ENCODE peak calls at places on chromosomes 11 and 22, in ten cellular contexts. One of them, this sample, is unnamed.

GRCh38 chr11:117861151-117862018 is 15.1 kb downstream of the FXYD6 start:
- DNase-seq in stimulated activated CD4-positive, alpha-beta T cell treated with anti-CD3 and anti-CD28 coated beads, Interleukin-1b, Interleukin-23, amount 100 ng/mL, for 24 hours: no peak
- DNase-seq in ELR: no peak
- DNase-seq in CD8-positive, alpha-beta T cell: peak; percentile 8
- DNase-seq in HEK293T: peak; percentile 69
- DNase-seq in foreskin keratinocyte: no peak
- DNase-seq in amygdala: no peak
- DNase-seq in LoVo: no peak
- DNase-seq in skeletal muscle cell: no peak
- DNase-seq in H9: peak; percentile 96
- DNase-seq in this sample: peak; percentile 93

GRCh38 chr11:69333906-69334305 is 40.0 kb downstream of the MYEOV start:
- DNase-seq in foreskin keratinocyte: no peak
- DNase-seq in skeletal muscle cell: no peak
- DNase-seq in H9: no peak
- DNase-seq in HEK293T: no peak
- DNase-seq in LoVo: no peak
- DNase-seq in stimulated activated CD4-positive, alpha-beta T cell treated with anti-CD3 and anti-CD28 coated beads, Interleukin-1b, Interleukin-23, amount 100 ng/mL, for 24 hours: no peak
- DNase-seq in CD8-positive, alpha-beta T cell: no peak
- DNase-seq in ELR: no peak
- DNase-seq in amygdala: no peak
- DNase-seq in this sample: peak; percentile 38

GRCh38 chr22:28658448-28658847 is 21.2 kb downstream of the TTC28 start:
- DNase-seq in CD8-positive, alpha-beta T cell: no peak
- DNase-seq in ELR: no peak
- DNase-seq in stimulated activated CD4-positive, alpha-beta T cell treated with anti-CD3 and anti-CD28 coated beads, Interleukin-1b, Interleukin-23, amount 100 ng/mL, for 24 hours: no peak
- DNase-seq in H9: no peak
- DNase-seq in LoVo: no peak
- DNase-seq in HEK293T: no peak
- DNase-seq in amygdala: no peak
- DNase-seq in skeletal muscle cell: no peak
- DNase-seq in foreskin keratinocyte: no peak
- DNase-seq in this sample: no peak

GRCh38 chr11:44973634-44974401 is 23.1 kb upstream of the TP53I11 start:
- DNase-seq in CD8-positive, alpha-beta T cell: no peak
- DNase-seq in skeletal muscle cell: no peak
- DNase-seq in amygdala: no peak
- DNase-seq in foreskin keratinocyte: no peak
- DNase-seq in H9: no peak
- DNase-seq in HEK293T: no peak
- DNase-seq in stimulated activated CD4-positive, alpha-beta T cell treated with anti-CD3 and anti-CD28 coated beads, Interleukin-1b, Interleukin-23, amount 100 ng/mL, for 24 hours: no peak
- DNase-seq in LoVo: no peak
- DNase-seq in ELR: no peak
- DNase-seq in this sample: no peak

GRCh38 chr11:131977854-131978253 is 607.4 kb downstream of the NTM start:
- DNase-seq in foreskin keratinocyte: peak; percentile 94
- DNase-seq in amygdala: no peak
- DNase-seq in CD8-positive, alpha-beta T cell: no peak
- DNase-seq in HEK293T: no peak
- DNase-seq in LoVo: no peak
- DNase-seq in stimulated activated CD4-positive, alpha-beta T cell treated with anti-CD3 and anti-CD28 coated beads, Interleukin-1b, Interleukin-23, amount 100 ng/mL, for 24 hours: no peak
- DNase-seq in ELR: peak; percentile 94
- DNase-seq in skeletal muscle cell: peak; percentile 23
- DNase-seq in H9: peak; percentile 33
- DNase-seq in this sample: peak; percentile 82

GRCh38 chr11:6249822-6250555 is 9.6 kb upstream of the CCKBR start:
- DNase-seq in ELR: peak; percentile 64
- DNase-seq in H9: no peak
- DNase-seq in CD8-positive, alpha-beta T cell: no peak
- DNase-seq in LoVo: peak; percentile 43
- DNase-seq in skeletal muscle cell: peak; percentile 56
- DNase-seq in amygdala: peak; percentile 26
- DNase-seq in stimulated activated CD4-positive, alpha-beta T cell treated with anti-CD3 and anti-CD28 coated beads, Interleukin-1b, Interleukin-23, amount 100 ng/mL, for 24 hours: no peak
- DNase-seq in foreskin keratinocyte: peak; percentile 78
- DNase-seq in HEK293T: no peak
- DNase-seq in this sample: peak; percentile 85

GRCh38 chr11:92827132-92827531 is 142.3 kb upstream of the MTNR1B start:
- DNase-seq in CD8-positive, alpha-beta T cell: no peak
- DNase-seq in HEK293T: no peak
- DNase-seq in skeletal muscle cell: no peak
- DNase-seq in stimulated activated CD4-positive, alpha-beta T cell treated with anti-CD3 and anti-CD28 coated beads, Interleukin-1b, Interleukin-23, amount 100 ng/mL, for 24 hours: no peak
- DNase-seq in amygdala: no peak
- DNase-seq in foreskin keratinocyte: no peak
- DNase-seq in ELR: no peak
- DNase-seq in H9: no peak
- DNase-seq in LoVo: no peak
- DNase-seq in this sample: no peak

GRCh38 chr11:36492724-36493304 is 17.3 kb downstream of the TRAF6 start:
- DNase-seq in CD8-positive, alpha-beta T cell: peak; percentile 23
- DNase-seq in HEK293T: peak; percentile 50
- DNase-seq in ELR: peak; percentile 71
- DNase-seq in H9: no peak
- DNase-seq in skeletal muscle cell: no peak
- DNase-seq in stimulated activated CD4-positive, alpha-beta T cell treated with anti-CD3 and anti-CD28 coated beads, Interleukin-1b, Interleukin-23, amount 100 ng/mL, for 24 hours: no peak
- DNase-seq in LoVo: peak; percentile 58
- DNase-seq in foreskin keratinocyte: peak; percentile 25
- DNase-seq in amygdala: no peak
- DNase-seq in this sample: no peak

GRCh38 chr11:645536-645935 is 8.5 kb downstream of the DRD4 start:
- DNase-seq in foreskin keratinocyte: no peak
- DNase-seq in skeletal muscle cell: no peak
- DNase-seq in H9: no peak
- DNase-seq in CD8-positive, alpha-beta T cell: no peak
- DNase-seq in amygdala: no peak
- DNase-seq in stimulated activated CD4-positive, alpha-beta T cell treated with anti-CD3 and anti-CD28 coated beads, Interleukin-1b, Interleukin-23, amount 100 ng/mL, for 24 hours: no peak
- DNase-seq in ELR: no peak
- DNase-seq in HEK293T: no peak
- DNase-seq in LoVo: no peak
- DNase-seq in this sample: no peak

GRCh38 chr22:38029370-38029769 is 27.8 kb upstream of the PICK1 start:
- DNase-seq in stimulated activated CD4-positive, alpha-beta T cell treated with anti-CD3 and anti-CD28 coated beads, Interleukin-1b, Interleukin-23, amount 100 ng/mL, for 24 hours: no peak
- DNase-seq in H9: no peak
- DNase-seq in CD8-positive, alpha-beta T cell: no peak
- DNase-seq in ELR: no peak
- DNase-seq in skeletal muscle cell: no peak
- DNase-seq in amygdala: no peak
- DNase-seq in HEK293T: no peak
- DNase-seq in LoVo: no peak
- DNase-seq in foreskin keratinocyte: no peak
- DNase-seq in this sample: no peak

GRCh38 chr22:27495325-27495724 is 306.2 kb downstream of the MN1 start:
- DNase-seq in amygdala: no peak
- DNase-seq in foreskin keratinocyte: no peak
- DNase-seq in ELR: no peak
- DNase-seq in stimulated activated CD4-positive, alpha-beta T cell treated with anti-CD3 and anti-CD28 coated beads, Interleukin-1b, Interleukin-23, amount 100 ng/mL, for 24 hours: no peak
- DNase-seq in CD8-positive, alpha-beta T cell: no peak
- DNase-seq in LoVo: no peak
- DNase-seq in HEK293T: no peak
- DNase-seq in skeletal muscle cell: no peak
- DNase-seq in H9: no peak
- DNase-seq in this sample: no peak

GRCh38 chr11:27699242-27699925 is 871 bp downstream of the BDNF start:
- DNase-seq in CD8-positive, alpha-beta T cell: no peak
- DNase-seq in LoVo: peak; percentile 25
- DNase-seq in skeletal muscle cell: no peak
- DNase-seq in foreskin keratinocyte: peak; percentile 56
- DNase-seq in amygdala: no peak
- DNase-seq in HEK293T: peak; percentile 11
- DNase-seq in stimulated activated CD4-positive, alpha-beta T cell treated with anti-CD3 and anti-CD28 coated beads, Interleukin-1b, Interleukin-23, amount 100 ng/mL, for 24 hours: no peak
- DNase-seq in ELR: peak; percentile 64
- DNase-seq in H9: peak; percentile 55
- DNase-seq in this sample: peak; percentile 65

GRCh38 chr22:22154068-22154467 is 90.5 kb upstream of the VPREB1 start:
- DNase-seq in H9: no peak
- DNase-seq in stimulated activated CD4-positive, alpha-beta T cell treated with anti-CD3 and anti-CD28 coated beads, Interleukin-1b, Interleukin-23, amount 100 ng/mL, for 24 hours: no peak
- DNase-seq in CD8-positive, alpha-beta T cell: no peak
- DNase-seq in amygdala: no peak
- DNase-seq in ELR: no peak
- DNase-seq in foreskin keratinocyte: no peak
- DNase-seq in HEK293T: no peak
- DNase-seq in skeletal muscle cell: no peak
- DNase-seq in LoVo: no peak
- DNase-seq in this sample: no peak

GRCh38 chr11:73907191-73907590 is 30.4 kb downstream of the PAAF1 start:
- DNase-seq in stimulated activated CD4-positive, alpha-beta T cell treated with anti-CD3 and anti-CD28 coated beads, Interleukin-1b, Interleukin-23, amount 100 ng/mL, for 24 hours: no peak
- DNase-seq in LoVo: peak; percentile 4
- DNase-seq in H9: no peak
- DNase-seq in CD8-positive, alpha-beta T cell: no peak
- DNase-seq in foreskin keratinocyte: peak; percentile 61
- DNase-seq in amygdala: no peak
- DNase-seq in ELR: peak; percentile 73
- DNase-seq in HEK293T: peak; percentile 19
- DNase-seq in skeletal muscle cell: no peak
- DNase-seq in this sample: peak; percentile 65

GRCh38 chr11:2380807-2381350 is 3.8 kb downstream of the CD81 start:
- DNase-seq in ELR: no peak
- DNase-seq in amygdala: peak; percentile 52
- DNase-seq in CD8-positive, alpha-beta T cell: no peak
- DNase-seq in stimulated activated CD4-positive, alpha-beta T cell treated with anti-CD3 and anti-CD28 coated beads, Interleukin-1b, Interleukin-23, amount 100 ng/mL, for 24 hours: no peak
- DNase-seq in H9: no peak
- DNase-seq in HEK293T: no peak
- DNase-seq in foreskin keratinocyte: no peak
- DNase-seq in LoVo: no peak
- DNase-seq in skeletal muscle cell: no peak
- DNase-seq in this sample: no peak

GRCh38 chr11:47398551-47398950 is 9.8 kb upstream of the SLC39A13 start:
- DNase-seq in foreskin keratinocyte: no peak
- DNase-seq in LoVo: no peak
- DNase-seq in H9: peak; percentile 35
- DNase-seq in stimulated activated CD4-positive, alpha-beta T cell treated with anti-CD3 and anti-CD28 coated beads, Interleukin-1b, Interleukin-23, amount 100 ng/mL, for 24 hours: no peak
- DNase-seq in amygdala: no peak
- DNase-seq in HEK293T: no peak
- DNase-seq in skeletal muscle cell: no peak
- DNase-seq in CD8-positive, alpha-beta T cell: no peak
- DNase-seq in ELR: no peak
- DNase-seq in this sample: no peak

GRCh38 chr11:47271961-47272661 is 2.2 kb downstream of the MADD start:
- DNase-seq in ELR: no peak
- DNase-seq in LoVo: no peak
- DNase-seq in HEK293T: peak; percentile 21
- DNase-seq in amygdala: peak; percentile 12
- DNase-seq in skeletal muscle cell: no peak
- DNase-seq in H9: no peak
- DNase-seq in CD8-positive, alpha-beta T cell: no peak
- DNase-seq in foreskin keratinocyte: no peak
- DNase-seq in stimulated activated CD4-positive, alpha-beta T cell treated with anti-CD3 and anti-CD28 coated beads, Interleukin-1b, Interleukin-23, amount 100 ng/mL, for 24 hours: no peak
- DNase-seq in this sample: no peak

GRCh38 chr11:47724041-47724729 is 9.0 kb upstream of the AGBL2 start:
- DNase-seq in HEK293T: no peak
- DNase-seq in ELR: peak; percentile 59
- DNase-seq in foreskin keratinocyte: peak; percentile 2
- DNase-seq in CD8-positive, alpha-beta T cell: no peak
- DNase-seq in stimulated activated CD4-positive, alpha-beta T cell treated with anti-CD3 and anti-CD28 coated beads, Interleukin-1b, Interleukin-23, amount 100 ng/mL, for 24 hours: no peak
- DNase-seq in skeletal muscle cell: peak; percentile 42
- DNase-seq in amygdala: no peak
- DNase-seq in LoVo: no peak
- DNase-seq in H9: no peak
- DNase-seq in this sample: no peak

GRCh38 chr22:23394525-23395326 is 185.4 kb downstream of the IGLL1 start:
- DNase-seq in LoVo: no peak
- DNase-seq in stimulated activated CD4-positive, alpha-beta T cell treated with anti-CD3 and anti-CD28 coated beads, Interleukin-1b, Interleukin-23, amount 100 ng/mL, for 24 hours: no peak
- DNase-seq in CD8-positive, alpha-beta T cell: no peak
- DNase-seq in amygdala: no peak
- DNase-seq in ELR: no peak
- DNase-seq in HEK293T: no peak
- DNase-seq in H9: no peak
- DNase-seq in foreskin keratinocyte: no peak
- DNase-seq in skeletal muscle cell: no peak
- DNase-seq in this sample: peak; percentile 44

GRCh38 chr11:95337175-95337957 is 106.4 kb upstream of the SESN3 start:
- DNase-seq in HEK293T: no peak
- DNase-seq in amygdala: peak; percentile 40
- DNase-seq in foreskin keratinocyte: peak; percentile 94
- DNase-seq in ELR: no peak
- DNase-seq in stimulated activated CD4-positive, alpha-beta T cell treated with anti-CD3 and anti-CD28 coated beads, Interleukin-1b, Interleukin-23, amount 100 ng/mL, for 24 hours: peak; percentile 28
- DNase-seq in H9: peak; percentile 52
- DNase-seq in LoVo: no peak
- DNase-seq in CD8-positive, alpha-beta T cell: peak; percentile 24
- DNase-seq in skeletal muscle cell: peak; percentile 33
- DNase-seq in this sample: peak; percentile 72

GRCh38 chr11:396948-397548 is 3.0 kb downstream of the PKP3 start:
- DNase-seq in stimulated activated CD4-positive, alpha-beta T cell treated with anti-CD3 and anti-CD28 coated beads, Interleukin-1b, Interleukin-23, amount 100 ng/mL, for 24 hours: no peak
- DNase-seq in H9: no peak
- DNase-seq in LoVo: no peak
- DNase-seq in CD8-positive, alpha-beta T cell: no peak
- DNase-seq in foreskin keratinocyte: no peak
- DNase-seq in skeletal muscle cell: no peak
- DNase-seq in ELR: peak; percentile 85
- DNase-seq in HEK293T: no peak
- DNase-seq in amygdala: peak; percentile 7
- DNase-seq in this sample: no peak

GRCh38 chr11:133978816-133979215 is 22.0 kb upstream of the IGSF9B start:
- DNase-seq in H9: no peak
- DNase-seq in amygdala: no peak
- DNase-seq in CD8-positive, alpha-beta T cell: no peak
- DNase-seq in stimulated activated CD4-positive, alpha-beta T cell treated with anti-CD3 and anti-CD28 coated beads, Interleukin-1b, Interleukin-23, amount 100 ng/mL, for 24 hours: no peak
- DNase-seq in LoVo: no peak
- DNase-seq in skeletal muscle cell: no peak
- DNase-seq in foreskin keratinocyte: no peak
- DNase-seq in ELR: peak; percentile 22
- DNase-seq in HEK293T: no peak
- DNase-seq in this sample: no peak

GRCh38 chr11:27100534-27100933 is 59.9 kb downstream of the BBOX1 start:
- DNase-seq in LoVo: no peak
- DNase-seq in ELR: no peak
- DNase-seq in skeletal muscle cell: no peak
- DNase-seq in stimulated activated CD4-positive, alpha-beta T cell treated with anti-CD3 and anti-CD28 coated beads, Interleukin-1b, Interleukin-23, amount 100 ng/mL, for 24 hours: no peak
- DNase-seq in HEK293T: no peak
- DNase-seq in H9: no peak
- DNase-seq in CD8-positive, alpha-beta T cell: no peak
- DNase-seq in amygdala: no peak
- DNase-seq in foreskin keratinocyte: no peak
- DNase-seq in this sample: no peak

GRCh38 chr11:120900642-120901041 is 123.3 kb upstream of the TBCEL start:
- DNase-seq in ELR: no peak
- DNase-seq in amygdala: no peak
- DNase-seq in skeletal muscle cell: no peak
- DNase-seq in LoVo: no peak
- DNase-seq in HEK293T: no peak
- DNase-seq in H9: no peak
- DNase-seq in foreskin keratinocyte: no peak
- DNase-seq in stimulated activated CD4-positive, alpha-beta T cell treated with anti-CD3 and anti-CD28 coated beads, Interleukin-1b, Interleukin-23, amount 100 ng/mL, for 24 hours: no peak
- DNase-seq in CD8-positive, alpha-beta T cell: no peak
- DNase-seq in this sample: peak; percentile 82

GRCh38 chr11:88569342-88569741 is 231.8 kb upstream of the CTSC start:
- DNase-seq in foreskin keratinocyte: no peak
- DNase-seq in stimulated activated CD4-positive, alpha-beta T cell treated with anti-CD3 and anti-CD28 coated beads, Interleukin-1b, Interleukin-23, amount 100 ng/mL, for 24 hours: no peak
- DNase-seq in HEK293T: no peak
- DNase-seq in CD8-positive, alpha-beta T cell: no peak
- DNase-seq in H9: no peak
- DNase-seq in LoVo: no peak
- DNase-seq in ELR: no peak
- DNase-seq in skeletal muscle cell: no peak
- DNase-seq in amygdala: no peak
- DNase-seq in this sample: no peak

GRCh38 chr11:126265801-126266200 is 2.9 kb downstream of the SRPRA start:
- DNase-seq in skeletal muscle cell: no peak
- DNase-seq in CD8-positive, alpha-beta T cell: no peak
- DNase-seq in H9: no peak
- DNase-seq in ELR: peak; percentile 19
- DNase-seq in amygdala: no peak
- DNase-seq in LoVo: no peak
- DNase-seq in foreskin keratinocyte: no peak
- DNase-seq in stimulated activated CD4-positive, alpha-beta T cell treated with anti-CD3 and anti-CD28 coated beads, Interleukin-1b, Interleukin-23, amount 100 ng/mL, for 24 hours: no peak
- DNase-seq in HEK293T: no peak
- DNase-seq in this sample: no peak

GRCh38 chr11:46855167-46855566 is 9.1 kb upstream of the CKAP5 start:
- DNase-seq in HEK293T: no peak
- DNase-seq in H9: no peak
- DNase-seq in LoVo: no peak
- DNase-seq in stimulated activated CD4-positive, alpha-beta T cell treated with anti-CD3 and anti-CD28 coated beads, Interleukin-1b, Interleukin-23, amount 100 ng/mL, for 24 hours: no peak
- DNase-seq in foreskin keratinocyte: no peak
- DNase-seq in skeletal muscle cell: no peak
- DNase-seq in amygdala: no peak
- DNase-seq in CD8-positive, alpha-beta T cell: no peak
- DNase-seq in ELR: no peak
- DNase-seq in this sample: no peak

GRCh38 chr11:8959546-8960166 is 4.6 kb downstream of the TMEM9B start:
- DNase-seq in amygdala: no peak
- DNase-seq in H9: peak; percentile 34
- DNase-seq in CD8-positive, alpha-beta T cell: peak; percentile 15
- DNase-seq in ELR: peak; percentile 82
- DNase-seq in LoVo: peak; percentile 55
- DNase-seq in stimulated activated CD4-positive, alpha-beta T cell treated with anti-CD3 and anti-CD28 coated beads, Interleukin-1b, Interleukin-23, amount 100 ng/mL, for 24 hours: no peak
- DNase-seq in foreskin keratinocyte: peak; percentile 61
- DNase-seq in skeletal muscle cell: peak; percentile 39
- DNase-seq in HEK293T: peak; percentile 63
- DNase-seq in this sample: peak; percentile 57